ENCODE peak calls at places on chromosomes 16 and 17, in seven cellular contexts. E is H1, B is SK-N-SH, R is endothelial cell of umbilical vein, N is GM23248, S is HCT116, I is osteoblast. X is an unnamed sample.

GRCh38 chr16:2040450-2041105 is 7.1 kb downstream of the NTHL1 start:
- DNase-seq in S (no peak), E (no peak), N (no peak), B (peak; percentile 57), I (no peak), R (no peak), X (no peak)

GRCh38 chr17:71180801-71181385 is 939.9 kb upstream of the SOX9 start:
- DNase-seq in S (no peak), E (no peak), N (peak; percentile 73), B (peak; percentile 33), I (no peak), R (no peak), X (peak; percentile 55)

GRCh38 chr17:43384476-43384862 is 14.3 kb upstream of the ARL4D start:
- DNase-seq in S (no peak), B (no peak), E (no peak), R (no peak), I (peak; percentile 63), N (no peak), X (no peak)

GRCh38 chr17:31595076-31595475 is 203.6 kb downstream of the RAB11FIP4 start:
- DNase-seq in B (no peak), I (peak; percentile 86), E (no peak), S (no peak), R (no peak), N (peak; percentile 86), X (peak; percentile 69)

GRCh38 chr17:3828151-3828851 is 17.7 kb downstream of the NCBP3 start:
- DNase-seq in N (no peak), R (no peak), E (no peak), S (no peak), I (peak; percentile 68), B (no peak), X (peak; percentile 52)

GRCh38 chr16:86428729-86429472 is 81.4 kb upstream of the FOXF1 start:
- DNase-seq in R (no peak), I (no peak), E (no peak), B (no peak), N (no peak), S (peak; percentile 32), X (no peak)

GRCh38 chr16:57013268-57013667 is 23.9 kb downstream of the NLRC5 start:
- DNase-seq in E (no peak), N (peak; percentile 76), I (no peak), S (no peak), B (no peak), R (no peak), X (peak; percentile 86)

GRCh38 chr17:28346746-28347246 is 10.5 kb downstream of the POLDIP2 start:
- DNase-seq in I (no peak), N (no peak), E (no peak), S (no peak), R (peak; percentile 90), B (peak; percentile 39), X (no peak)

GRCh38 chr16:22188267-22188594 is 17.8 kb upstream of the EEF2K start:
- DNase-seq in E (no peak), S (no peak), I (peak; percentile 23), R (no peak), B (no peak), N (no peak), X (no peak)

GRCh38 chr16:86252596-86252995 is 257.7 kb upstream of the FOXF1 start:
- DNase-seq in N (peak; percentile 49), S (peak; percentile 42), E (peak; percentile 82), R (peak; percentile 45), I (no peak), B (peak; percentile 31), X (no peak)

GRCh38 chr16:29232811-29233704 is 173.5 kb downstream of the NPIPB11 start:
- DNase-seq in N (no peak), E (peak; percentile 39), I (no peak), S (no peak), R (no peak), B (no peak), X (no peak)

GRCh38 chr17:14300628-14301278 is at the start of gene HS3ST3B1:
- DNase-seq in R (peak; percentile 89), I (peak; percentile 100), N (peak; percentile 99), E (peak; percentile 98), S (peak; percentile 96), B (peak; percentile 93), X (peak; percentile 100)

GRCh38 chr16:84643677-84644076 is 4.6 kb upstream of the KLHL36 start:
- DNase-seq in E (no peak), R (no peak), N (no peak), B (no peak), S (no peak), I (peak; percentile 72), X (no peak)

GRCh38 chr16:84700518-84701277 is 898 bp downstream of the USP10 start:
- DNase-seq in I (no peak), B (peak; percentile 37), N (peak; percentile 61), R (peak; percentile 46), E (no peak), S (no peak), X (no peak)

GRCh38 chr16:10964891-10965326 is 20.5 kb downstream of the CLEC16A start:
- DNase-seq in R (no peak), S (no peak), N (no peak), B (no peak), E (no peak), I (no peak), X (no peak)

GRCh38 chr17:37607637-37608368 is 1.4 kb downstream of the SYNRG start:
- DNase-seq in S (no peak), I (no peak), R (no peak), N (no peak), B (no peak), E (no peak), X (no peak)

DNA sequence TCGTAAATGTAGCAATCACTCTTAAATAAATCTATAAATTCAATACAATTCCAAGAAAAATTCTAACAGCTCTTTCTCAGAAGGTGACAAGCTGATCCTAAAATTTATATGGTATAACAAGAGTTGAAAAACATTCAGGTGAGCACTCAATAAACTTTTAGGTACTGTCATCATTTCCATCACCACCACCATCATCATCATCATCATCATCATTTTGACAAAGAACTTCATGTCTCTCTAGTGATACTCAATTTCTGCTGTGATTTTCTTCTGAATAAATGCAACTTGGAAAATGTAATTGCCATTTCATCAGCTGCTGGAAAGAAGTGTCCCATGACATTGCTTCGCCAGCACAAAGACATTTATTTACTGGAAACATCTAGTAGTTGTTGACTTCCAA is 222.9 kb upstream of the IRX5 start:
- DNase-seq in S (no peak), E (no peak), I (no peak), N (no peak), R (no peak), B (no peak), X (no peak)
- H3K9me3 ChIP-seq in S (no peaks in the 10 kb centered on the region), E (no peaks in the 10 kb centered on the region), I (no peaks in the 10 kb centered on the region), N (no peaks in the 10 kb centered on the region), R (no peaks in the 10 kb centered on the region), B (no peaks in the 10 kb centered on the region), X (no peaks in the 10 kb centered on the region)

GRCh38 chr16:69890891-69891282 is 60.2 kb upstream of the CLEC18A start:
- DNase-seq in E (no peak), S (no peak), N (no peak), B (no peak), R (no peak), I (no peak), X (no peak)
- H3K27ac ChIP-seq in E (peak overlapping the region; percentile 27), S (no peak overlapping the region), N (peak overlapping the region; percentile 54), B (peak overlapping the region; percentile 72), R (no peak overlapping the region), I (peak overlapping the region; percentile 68), X (no peak overlapping the region)

GRCh38 chr16:79097090-79097489 is 503.4 kb downstream of the MAF start:
- DNase-seq in E (no peak), R (no peak), I (no peak), S (no peak), B (no peak), N (no peak), X (no peak)
- H3K79me2 ChIP-seq in E (no peaks in the 10 kb centered on the region), R (no peaks in the 10 kb centered on the region), I (no peaks in the 10 kb centered on the region), S (no peaks in the 10 kb centered on the region), B (no peaks in the 10 kb centered on the region), N (no peaks in the 10 kb centered on the region), X (no peaks in the 10 kb centered on the region)

DNA sequence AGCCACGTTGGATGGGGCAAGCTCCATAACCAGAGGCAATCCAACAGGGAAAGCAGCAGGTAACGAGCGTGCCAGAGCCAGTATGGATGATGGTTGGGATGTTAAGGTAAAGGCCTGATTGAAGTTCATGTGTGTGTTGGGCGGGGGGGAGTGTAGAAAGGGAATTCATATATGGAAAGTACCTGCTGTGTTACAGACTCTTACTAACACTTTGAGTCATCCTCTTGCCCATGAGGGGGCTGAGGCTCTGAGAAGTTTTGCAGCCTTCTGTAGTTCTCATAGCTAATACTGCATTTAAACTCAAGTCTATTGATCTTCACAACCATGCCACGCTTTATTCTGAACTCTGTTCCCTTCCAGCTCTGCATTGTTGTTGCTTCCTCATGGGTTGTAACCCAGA is 28.5 kb downstream of the SYCE1L start:
- DNase-seq in E (no peak), N (no peak), B (no peak), I (no peak), R (no peak), S (no peak), X (no peak)
- H3K9me3 ChIP-seq in E (no peaks in the 10 kb centered on the region), N (no peaks in the 10 kb centered on the region), B (no peaks in the 10 kb centered on the region), I (no peaks in the 10 kb centered on the region), R (no peaks in the 10 kb centered on the region), S (no peaks in the 10 kb centered on the region), X (no peaks in the 10 kb centered on the region)

GRCh38 chr17:41835214-41835799 is 725 bp downstream of the NT5C3B start:
- DNase-seq in B (no peak), I (no peak), S (no peak), E (no peak), N (peak; percentile 39), R (no peak), X (no peak)
- H3K27ac ChIP-seq in B (no peak overlapping the region), I (peak overlapping the region; percentile 45), S (peak overlapping the region; percentile 74), E (no peak overlapping the region), N (no peak overlapping the region), R (no peak overlapping the region), X (no peak overlapping the region)

GRCh38 chr16:4376126-4376819 is 4.6 kb downstream of the VASN start:
- DNase-seq in S (no peak), B (peak; percentile 71), I (peak; percentile 99), N (peak; percentile 94), E (no peak), R (no peak), X (peak; percentile 78)
- H3K79me2 ChIP-seq in S (peaks cover 17% of the 10 kb centered on the region), B (peaks cover 68% of the 10 kb centered on the region), I (peaks cover 90% of the 10 kb centered on the region), N (peaks cover 91% of the 10 kb centered on the region), E (peaks cover 11% of the 10 kb centered on the region), R (no peaks in the 10 kb centered on the region), X (peaks cover 86% of the 10 kb centered on the region)

X was measured in astrocyte.